ENCODE peak calls at places on chromosomes 1 and 21, in six cellular contexts. One of them, this sample, is unnamed.

GRCh38 chr21:37380349-37381323 is 14.1 kb downstream of the DYRK1A start:
- DNase-seq in CD8-positive, alpha-beta T cell: no peak
- DNase-seq in choroid plexus epithelial cell: no peak
- DNase-seq in Peyer's patch: no peak
- DNase-seq in breast epithelium: no peak
- DNase-seq in RWPE2: no peak
- DNase-seq in this sample: no peak

GRCh38 chr1:224357626-224358124 is 996 bp downstream of the CNIH4 start:
- DNase-seq in breast epithelium: no peak
- DNase-seq in RWPE2: no peak
- DNase-seq in CD8-positive, alpha-beta T cell: no peak
- DNase-seq in choroid plexus epithelial cell: peak
- DNase-seq in Peyer's patch: no peak
- DNase-seq in this sample: no peak

GRCh38 chr1:214588963-214589597 is 13.9 kb upstream of the CENPF start:
- DNase-seq in Peyer's patch: no peak
- DNase-seq in choroid plexus epithelial cell: peak
- DNase-seq in breast epithelium: no peak
- DNase-seq in RWPE2: no peak
- DNase-seq in CD8-positive, alpha-beta T cell: no peak
- DNase-seq in this sample: no peak

GRCh38 chr1:226903819-226904710 is 33.6 kb downstream of the PSEN2 start:
- DNase-seq in Peyer's patch: no peak
- DNase-seq in CD8-positive, alpha-beta T cell: no peak
- DNase-seq in RWPE2: no peak
- DNase-seq in choroid plexus epithelial cell: peak
- DNase-seq in breast epithelium: no peak
- DNase-seq in this sample: no peak

GRCh38 chr1:219113261-219113660 is 60.4 kb upstream of the LYPLAL1 start:
- DNase-seq in breast epithelium: no peak
- DNase-seq in CD8-positive, alpha-beta T cell: no peak
- DNase-seq in Peyer's patch: no peak
- DNase-seq in choroid plexus epithelial cell: no peak
- DNase-seq in RWPE2: no peak
- DNase-seq in this sample: no peak

GRCh38 chr1:153534933-153535663 is 693 bp downstream of the S100A6 start:
- DNase-seq in CD8-positive, alpha-beta T cell: peak
- DNase-seq in breast epithelium: peak
- DNase-seq in choroid plexus epithelial cell: no peak
- DNase-seq in RWPE2: no peak
- DNase-seq in Peyer's patch: peak
- DNase-seq in this sample: no peak

GRCh38 chr1:36349241-36349671 is 25.8 kb upstream of the EVA1B start:
- DNase-seq in RWPE2: no peak
- DNase-seq in choroid plexus epithelial cell: peak
- DNase-seq in breast epithelium: no peak
- DNase-seq in Peyer's patch: no peak
- DNase-seq in CD8-positive, alpha-beta T cell: no peak
- DNase-seq in this sample: peak

GRCh38 chr1:1436634-1437032 is 1.1 kb downstream of the VWA1 start:
- DNase-seq in RWPE2: no peak
- DNase-seq in Peyer's patch: no peak
- DNase-seq in CD8-positive, alpha-beta T cell: no peak
- DNase-seq in choroid plexus epithelial cell: no peak
- DNase-seq in breast epithelium: no peak
- DNase-seq in this sample: peak

GRCh38 chr1:37317870-37318431 is 156.4 kb upstream of the ZC3H12A start:
- DNase-seq in CD8-positive, alpha-beta T cell: no peak
- DNase-seq in breast epithelium: no peak
- DNase-seq in Peyer's patch: no peak
- DNase-seq in choroid plexus epithelial cell: no peak
- DNase-seq in RWPE2: no peak
- DNase-seq in this sample: no peak

GRCh38 chr1:190439447-190439846 is 38.2 kb downstream of the BRINP3 start:
- DNase-seq in choroid plexus epithelial cell: no peak
- DNase-seq in Peyer's patch: no peak
- DNase-seq in breast epithelium: no peak
- DNase-seq in RWPE2: no peak
- DNase-seq in CD8-positive, alpha-beta T cell: no peak
- DNase-seq in this sample: no peak

GRCh38 chr21:42145569-42146250 is 73.2 kb upstream of the ABCG1 start:
- DNase-seq in Peyer's patch: peak
- DNase-seq in breast epithelium: peak
- DNase-seq in choroid plexus epithelial cell: peak
- DNase-seq in RWPE2: no peak
- DNase-seq in CD8-positive, alpha-beta T cell: peak
- DNase-seq in this sample: peak

GRCh38 chr1:111720274-111720976 is 18.8 kb downstream of the INKA2 start:
- DNase-seq in RWPE2: no peak
- DNase-seq in choroid plexus epithelial cell: no peak
- DNase-seq in Peyer's patch: no peak
- DNase-seq in breast epithelium: no peak
- DNase-seq in CD8-positive, alpha-beta T cell: no peak
- DNase-seq in this sample: no peak

GRCh38 chr1:164772635-164773034 is 213.7 kb downstream of the PBX1 start:
- DNase-seq in breast epithelium: no peak
- DNase-seq in Peyer's patch: no peak
- DNase-seq in RWPE2: peak
- DNase-seq in choroid plexus epithelial cell: peak
- DNase-seq in CD8-positive, alpha-beta T cell: no peak
- DNase-seq in this sample: no peak

GRCh38 chr1:211738709-211739301 is 63.4 kb upstream of the NEK2 start:
- DNase-seq in CD8-positive, alpha-beta T cell: no peak
- DNase-seq in choroid plexus epithelial cell: peak
- DNase-seq in RWPE2: no peak
- DNase-seq in Peyer's patch: no peak
- DNase-seq in breast epithelium: no peak
- DNase-seq in this sample: peak

GRCh38 chr1:168960595-168960994 is 145.9 kb upstream of the ATP1B1 start:
- DNase-seq in choroid plexus epithelial cell: no peak
- DNase-seq in breast epithelium: no peak
- DNase-seq in RWPE2: no peak
- DNase-seq in CD8-positive, alpha-beta T cell: no peak
- DNase-seq in Peyer's patch: no peak
- DNase-seq in this sample: no peak

GRCh38 chr1:201021333-201022177 is 2.0 kb downstream of the KIF21B start:
- DNase-seq in RWPE2: no peak
- DNase-seq in CD8-positive, alpha-beta T cell: no peak
- DNase-seq in choroid plexus epithelial cell: no peak
- DNase-seq in Peyer's patch: peak
- DNase-seq in breast epithelium: no peak
- DNase-seq in this sample: no peak

GRCh38 chr1:110555807-110556470 is 37.0 kb upstream of the KCNA10 start:
- DNase-seq in RWPE2: no peak
- DNase-seq in CD8-positive, alpha-beta T cell: no peak
- DNase-seq in choroid plexus epithelial cell: peak
- DNase-seq in Peyer's patch: no peak
- DNase-seq in breast epithelium: no peak
- DNase-seq in this sample: peak

GRCh38 chr1:15188145-15188544 is 34.6 kb downstream of the TMEM51 start:
- DNase-seq in breast epithelium: no peak
- DNase-seq in RWPE2: no peak
- DNase-seq in Peyer's patch: no peak
- DNase-seq in choroid plexus epithelial cell: no peak
- DNase-seq in CD8-positive, alpha-beta T cell: no peak
- DNase-seq in this sample: no peak

GRCh38 chr21:25999935-26000582 is 170.5 kb downstream of the APP start:
- DNase-seq in choroid plexus epithelial cell: no peak
- DNase-seq in CD8-positive, alpha-beta T cell: peak
- DNase-seq in RWPE2: no peak
- DNase-seq in breast epithelium: no peak
- DNase-seq in Peyer's patch: peak
- DNase-seq in this sample: no peak

GRCh38 chr1:29416825-29417557 is 180.7 kb downstream of the PTPRU start:
- DNase-seq in choroid plexus epithelial cell: peak
- DNase-seq in breast epithelium: no peak
- DNase-seq in RWPE2: no peak
- DNase-seq in Peyer's patch: no peak
- DNase-seq in CD8-positive, alpha-beta T cell: no peak
- DNase-seq in this sample: no peak

GRCh38 chr1:3418600-3418999 is 35.9 kb upstream of the ARHGEF16 start:
- DNase-seq in RWPE2: no peak
- DNase-seq in breast epithelium: no peak
- DNase-seq in CD8-positive, alpha-beta T cell: no peak
- DNase-seq in Peyer's patch: no peak
- DNase-seq in choroid plexus epithelial cell: no peak
- DNase-seq in this sample: no peak

GRCh38 chr1:92784051-92784638 is 763 bp downstream of the EVI5 start:
- DNase-seq in Peyer's patch: peak
- DNase-seq in breast epithelium: no peak
- DNase-seq in choroid plexus epithelial cell: peak
- DNase-seq in RWPE2: no peak
- DNase-seq in CD8-positive, alpha-beta T cell: peak
- DNase-seq in this sample: peak

GRCh38 chr1:200245492-200245891 is 164.3 kb downstream of the ZNF281 start:
- DNase-seq in Peyer's patch: no peak
- DNase-seq in RWPE2: no peak
- DNase-seq in breast epithelium: no peak
- DNase-seq in CD8-positive, alpha-beta T cell: no peak
- DNase-seq in choroid plexus epithelial cell: peak
- DNase-seq in this sample: no peak

GRCh38 chr1:89998306-89998705 is 3.4 kb downstream of the ZNF326 start:
- DNase-seq in RWPE2: no peak
- DNase-seq in choroid plexus epithelial cell: peak
- DNase-seq in Peyer's patch: no peak
- DNase-seq in breast epithelium: no peak
- DNase-seq in CD8-positive, alpha-beta T cell: no peak
- DNase-seq in this sample: no peak

GRCh38 chr1:218779341-218779831 is 394.3 kb upstream of the LYPLAL1 start:
- DNase-seq in choroid plexus epithelial cell: no peak
- DNase-seq in RWPE2: no peak
- DNase-seq in breast epithelium: no peak
- DNase-seq in CD8-positive, alpha-beta T cell: no peak
- DNase-seq in Peyer's patch: no peak
- DNase-seq in this sample: no peak

GRCh38 chr1:160935527-160936258 is 18.9 kb downstream of the ITLN2 start:
- DNase-seq in breast epithelium: no peak
- DNase-seq in CD8-positive, alpha-beta T cell: no peak
- DNase-seq in choroid plexus epithelial cell: no peak
- DNase-seq in Peyer's patch: no peak
- DNase-seq in RWPE2: no peak
- DNase-seq in this sample: no peak

GRCh38 chr1:24389231-24389678 is 24.3 kb downstream of the STPG1 start:
- DNase-seq in RWPE2: no peak
- DNase-seq in choroid plexus epithelial cell: no peak
- DNase-seq in breast epithelium: no peak
- DNase-seq in Peyer's patch: no peak
- DNase-seq in CD8-positive, alpha-beta T cell: no peak
- DNase-seq in this sample: no peak

GRCh38 chr1:248914982-248915381 is 8.9 kb downstream of the PGBD2 start:
- DNase-seq in CD8-positive, alpha-beta T cell: no peak
- DNase-seq in RWPE2: no peak
- DNase-seq in breast epithelium: no peak
- DNase-seq in Peyer's patch: no peak
- DNase-seq in choroid plexus epithelial cell: no peak
- DNase-seq in this sample: no peak

GRCh38 chr1:196723325-196724185 is 51.1 kb upstream of the CFHR3 start:
- DNase-seq in choroid plexus epithelial cell: peak
- DNase-seq in breast epithelium: no peak
- DNase-seq in Peyer's patch: peak
- DNase-seq in CD8-positive, alpha-beta T cell: no peak
- DNase-seq in RWPE2: no peak
- DNase-seq in this sample: peak

GRCh38 chr1:240658312-240658975 is 46.5 kb upstream of the GREM2 start:
- DNase-seq in CD8-positive, alpha-beta T cell: no peak
- DNase-seq in choroid plexus epithelial cell: no peak
- DNase-seq in breast epithelium: no peak
- DNase-seq in RWPE2: no peak
- DNase-seq in Peyer's patch: no peak
- DNase-seq in this sample: no peak

GRCh38 chr1:233689017-233689747 is 75.3 kb downstream of the KCNK1 start:
- DNase-seq in Peyer's patch: no peak
- DNase-seq in RWPE2: no peak
- DNase-seq in choroid plexus epithelial cell: no peak
- DNase-seq in breast epithelium: no peak
- DNase-seq in CD8-positive, alpha-beta T cell: no peak
- DNase-seq in this sample: no peak

GRCh38 chr1:225754940-225755635 is 22.5 kb upstream of the SRP9 start:
- DNase-seq in breast epithelium: no peak
- DNase-seq in choroid plexus epithelial cell: peak
- DNase-seq in RWPE2: no peak
- DNase-seq in CD8-positive, alpha-beta T cell: no peak
- DNase-seq in Peyer's patch: no peak
- DNase-seq in this sample: no peak

GRCh38 chr1:247204177-247204647 is 32.4 kb upstream of the ZNF124 start:
- DNase-seq in choroid plexus epithelial cell: peak
- DNase-seq in CD8-positive, alpha-beta T cell: no peak
- DNase-seq in breast epithelium: no peak
- DNase-seq in Peyer's patch: no peak
- DNase-seq in RWPE2: no peak
- DNase-seq in this sample: no peak

GRCh38 chr1:10380594-10381275 is 18.1 kb upstream of the PGD start:
- DNase-seq in choroid plexus epithelial cell: peak
- DNase-seq in RWPE2: no peak
- DNase-seq in Peyer's patch: no peak
- DNase-seq in CD8-positive, alpha-beta T cell: no peak
- DNase-seq in breast epithelium: no peak
- DNase-seq in this sample: no peak
- TF ChIP-seq CTCF in choroid plexus epithelial cell: no peak
- TF ChIP-seq CTCF in RWPE2: no peak
- TF ChIP-seq CTCF in Peyer's patch: no peak
- TF ChIP-seq CTCF in CD8-positive, alpha-beta T cell: no peak
- TF ChIP-seq CTCF in breast epithelium: no peak
- TF ChIP-seq CTCF in this sample: no peak

GRCh38 chr1:32991386-32991785 is 26.8 kb upstream of the RNF19B start:
- DNase-seq in Peyer's patch: no peak
- DNase-seq in RWPE2: no peak
- DNase-seq in CD8-positive, alpha-beta T cell: no peak
- DNase-seq in breast epithelium: no peak
- DNase-seq in choroid plexus epithelial cell: no peak
- DNase-seq in this sample: no peak
- TF ChIP-seq CTCF in Peyer's patch: no peak
- TF ChIP-seq CTCF in RWPE2: no peak
- TF ChIP-seq CTCF in CD8-positive, alpha-beta T cell: no peak
- TF ChIP-seq CTCF in breast epithelium: no peak
- TF ChIP-seq CTCF in choroid plexus epithelial cell: no peak
- TF ChIP-seq CTCF in this sample: no peak

DNA sequence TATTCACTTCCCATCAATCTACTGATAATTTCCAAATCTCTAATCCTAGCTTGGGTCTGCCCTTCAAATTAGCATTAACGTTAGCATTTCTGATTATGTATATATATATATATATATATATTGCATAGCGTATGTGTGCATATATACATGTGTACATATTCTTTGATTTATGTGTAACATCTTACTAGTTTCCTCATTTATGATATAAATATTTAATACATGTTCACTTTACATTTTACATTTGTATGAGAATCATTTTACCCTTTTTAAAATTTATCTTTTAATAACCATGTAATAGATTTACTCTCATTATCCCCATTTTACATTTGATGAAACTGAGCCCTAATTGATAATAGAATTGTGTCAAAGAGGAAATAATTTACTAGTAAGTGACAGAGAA is 164.7 kb downstream of the ZNF648 start:
- DNase-seq in choroid plexus epithelial cell: no peak
- DNase-seq in RWPE2: no peak
- DNase-seq in breast epithelium: no peak
- DNase-seq in CD8-positive, alpha-beta T cell: no peak
- DNase-seq in Peyer's patch: no peak
- DNase-seq in this sample: no peak
- TF ChIP-seq CTCF in choroid plexus epithelial cell: no peak
- TF ChIP-seq CTCF in RWPE2: no peak
- TF ChIP-seq CTCF in breast epithelium: no peak
- TF ChIP-seq CTCF in CD8-positive, alpha-beta T cell: no peak
- TF ChIP-seq CTCF in Peyer's patch: no peak
- TF ChIP-seq CTCF in this sample: no peak

GRCh38 chr1:210374600-210374953 is 45.9 kb downstream of the HHAT start:
- DNase-seq in Peyer's patch: no peak
- DNase-seq in RWPE2: no peak
- DNase-seq in choroid plexus epithelial cell: no peak
- DNase-seq in breast epithelium: no peak
- DNase-seq in CD8-positive, alpha-beta T cell: no peak
- DNase-seq in this sample: no peak
- TF ChIP-seq CTCF in Peyer's patch: no peak
- TF ChIP-seq CTCF in RWPE2: peak
- TF ChIP-seq CTCF in choroid plexus epithelial cell: no peak
- TF ChIP-seq CTCF in breast epithelium: no peak
- TF ChIP-seq CTCF in CD8-positive, alpha-beta T cell: no peak
- TF ChIP-seq CTCF in this sample: no peak